ENCODE peak calls at places on chromosome 14, in four cellular contexts. M is testis; K is upper lobe of right lung; L is naive thymus-derived CD4-positive, alpha-beta T cell. C is an unnamed sample.

GRCh38 chr14:79914595-79914994 is 296.7 kb downstream of the DIO2 start:
- DNase-seq in M (no peak), K (no peak), L (no peak), C (no peak)

GRCh38 chr14:51648296-51648695 is 3.4 kb upstream of the FRMD6 start:
- DNase-seq in M (no peak), K (no peak), L (no peak), C (no peak)

GRCh38 chr14:95480109-95480886 is 36.2 kb downstream of the SYNE3 start:
- DNase-seq in M (peak), K (no peak), L (no peak), C (no peak)

GRCh38 chr14:89125216-89125615 is 291.8 kb downstream of the FOXN3 start:
- DNase-seq in M (no peak), K (no peak), L (no peak), C (no peak)

GRCh38 chr14:68956728-68957127 is 22.4 kb downstream of the ACTN1 start:
- DNase-seq in M (no peak), K (no peak), L (no peak), C (no peak)

GRCh38 chr14:104705340-104706047 is 16.1 kb downstream of the INF2 start:
- DNase-seq in M (no peak), K (no peak), L (no peak), C (no peak)

GRCh38 chr14:81710232-81710845 is 176.7 kb upstream of the SEL1L start:
- DNase-seq in M (peak), K (no peak), L (no peak), C (no peak)

GRCh38 chr14:57317248-57317833 is 48.6 kb downstream of the AP5M1 start:
- DNase-seq in M (peak), K (peak), L (peak), C (peak)

GRCh38 chr14:28758253-28758915 is 8.2 kb upstream of the FOXG1 start:
- DNase-seq in M (no peak), K (no peak), L (no peak), C (no peak)

GRCh38 chr14:28755198-28755794 is 11.3 kb upstream of the FOXG1 start:
- DNase-seq in M (no peak), K (no peak), L (no peak), C (no peak)

GRCh38 chr14:28757790-28758189 is 8.8 kb upstream of the FOXG1 start:
- DNase-seq in M (no peak), K (no peak), L (no peak), C (no peak)

GRCh38 chr14:28755930-28756895 is 10.4 kb upstream of the FOXG1 start:
- DNase-seq in M (no peak), K (no peak), L (no peak), C (no peak)

GRCh38 chr14:28756896-28757570 is 9.6 kb upstream of the FOXG1 start:
- DNase-seq in M (peak), K (no peak), L (no peak), C (peak)
- H3K4me3 ChIP-seq in M (no peak), K (no peak), L (no peak), C (no peak)

GRCh38 chr14:73753043-73753886 is 39.1 kb upstream of the PNMA1 start:
- DNase-seq in M (no peak), K (peak), L (peak), C (no peak)
- H3K4me3 ChIP-seq in M (no peak), K (no peak), L (peak), C (peak)

GRCh38 chr14:31950331-31950730 is 126.8 kb upstream of the ARHGAP5 start:
- DNase-seq in M (no peak), K (no peak), L (no peak), C (no peak)
- H3K4me3 ChIP-seq in M (no peak), K (no peak), L (no peak), C (no peak)

DNA sequence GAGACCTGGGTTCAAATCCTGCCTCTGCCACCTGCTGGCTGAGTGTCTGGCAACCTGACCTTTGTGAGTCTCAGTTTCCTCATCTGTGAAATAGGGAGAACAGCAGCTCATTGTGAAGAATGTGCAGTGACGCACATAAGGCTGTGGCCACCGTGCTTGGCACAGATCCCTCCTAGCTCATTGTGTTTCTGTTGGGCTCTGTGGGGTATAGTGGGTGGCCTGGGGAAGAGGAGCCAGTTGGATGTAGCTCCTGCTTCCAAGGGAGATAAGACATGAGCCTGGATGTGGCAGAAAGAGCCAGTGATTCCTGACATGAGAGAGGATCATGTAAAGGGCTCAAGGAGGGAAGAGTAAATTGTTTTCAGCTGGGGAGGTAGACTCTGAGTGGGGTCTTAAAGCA is 120.0 kb downstream of the ESRRB start:
- DNase-seq in M (no peak), K (no peak), L (no peak), C (no peak)
- H3K4me3 ChIP-seq in M (no peak), K (no peak), L (no peak), C (no peak)

GRCh38 chr14:50533314-50533705 is 941 bp upstream of the MAP4K5 start:
- DNase-seq in M (no peak), K (no peak), L (peak), C (no peak)
- H3K4me3 ChIP-seq in M (peak), K (peak), L (peak), C (peak)

GRCh38 chr14:75717729-75718128 is 56.7 kb downstream of the TTLL5 start:
- DNase-seq in M (no peak), K (no peak), L (no peak), C (no peak)

GRCh38 chr14:75723716-75724115 is 62.7 kb downstream of the TTLL5 start:
- DNase-seq in M (no peak), K (no peak), L (no peak), C (no peak)

GRCh38 chr14:75724414-75725204 is 63.6 kb downstream of the TTLL5 start:
- DNase-seq in M (no peak), K (no peak), L (no peak), C (no peak)

GRCh38 chr14:75718199-75718598 is 57.2 kb downstream of the TTLL5 start:
- DNase-seq in M (no peak), K (no peak), L (no peak), C (no peak)

GRCh38 chr14:75720828-75721227 is 59.8 kb downstream of the TTLL5 start:
- DNase-seq in M (peak), K (no peak), L (no peak), C (no peak)
- H3K4me3 ChIP-seq in M (no peak), K (no peak), L (no peak), C (no peak)

C was measured in GM12864.